ENCODE peak calls at places on chromosomes 12 and 14, in five cellular contexts. R, W, G, O and N are unnamed samples.

GRCh38 chr14:39038542-39038941 is 64.5 kb downstream of the SEC23A start:
- DNase-seq in O (no peak), G (no peak), R (no peak), W (no peak), N (no peak)

GRCh38 chr14:99755629-99756603 is 37.3 kb upstream of the EML1 start:
- DNase-seq in W (no peak), G (peak; percentile 92), O (no peak), R (no peak), N (no peak)

GRCh38 chr12:13486794-13487193 is 290.3 kb downstream of the EMP1 start:
- DNase-seq in G (no peak), W (no peak), R (no peak), O (no peak), N (no peak)

GRCh38 chr12:117344716-117345115 is 16.7 kb downstream of the NOS1 start:
- DNase-seq in R (no peak), O (no peak), W (no peak), G (no peak), N (no peak)

GRCh38 chr12:95607642-95608041 is 56.4 kb upstream of the USP44 start:
- DNase-seq in W (no peak), O (no peak), R (no peak), G (no peak), N (no peak)

GRCh38 chr14:34425095-34425851 is 36.8 kb downstream of the SPTSSA start:
- DNase-seq in R (no peak), G (peak; percentile 31), O (no peak), W (no peak), N (no peak)

GRCh38 chr12:85424581-85425348 is 144.7 kb downstream of the ALX1 start:
- DNase-seq in R (peak; percentile 1), O (peak; percentile 75), W (no peak), G (peak; percentile 28), N (peak; percentile 41)

GRCh38 chr12:52867636-52868035 is 18.8 kb upstream of the KRT78 start:
- DNase-seq in W (no peak), O (no peak), R (peak; percentile 35), G (no peak), N (no peak)

GRCh38 chr12:9717070-9717925 is 15.6 kb downstream of the CLECL1 start:
- DNase-seq in O (no peak), W (no peak), G (no peak), R (no peak), N (no peak)

GRCh38 chr14:73850940-73851339 is 691 bp upstream of the PTGR2 start:
- DNase-seq in W (no peak), G (peak; percentile 94), O (no peak), R (no peak), N (no peak)

GRCh38 chr14:52400846-52401245 is 86.7 kb downstream of the PTGER2 start:
- DNase-seq in R (no peak), O (peak; percentile 39), W (no peak), G (no peak), N (peak; percentile 25)

GRCh38 chr12:26195641-26196423 is 459 bp downstream of the SSPN start:
- DNase-seq in W (peak; percentile 75), R (no peak), O (no peak), G (peak; percentile 30), N (peak; percentile 8)

GRCh38 chr14:36171607-36172006 is 4.9 kb downstream of the PTCSC3 start:
- DNase-seq in O (no peak), G (no peak), W (no peak), R (no peak), N (no peak)

GRCh38 chr12:12266389-12266872 is 413 bp downstream of the LRP6 start:
- DNase-seq in O (no peak), G (no peak), W (no peak), R (no peak), N (no peak)

GRCh38 chr12:50186667-50187066 is 19.5 kb upstream of the CERS5 start:
- DNase-seq in G (no peak), O (no peak), R (no peak), W (no peak), N (no peak)